ENCODE peak calls at places on chromosomes 7 and 10, in nine cellular contexts. One of them, this sample, is unnamed.

GRCh38 chr10:62059424-62059913 is 158.0 kb downstream of the ARID5B start:
- DNase-seq in BJ: peak
- DNase-seq in upper lobe of right lung: no peak
- DNase-seq in astrocyte of the spinal cord: no peak
- DNase-seq in tibial nerve: no peak
- DNase-seq in PC-9: no peak
- DNase-seq in GM23248: no peak
- DNase-seq in skeletal muscle cell: no peak
- DNase-seq in CD8-positive, alpha-beta memory T cell: no peak
- DNase-seq in this sample: no peak

GRCh38 chr10:111275091-111275490 is 198.3 kb downstream of the ADRA2A start:
- DNase-seq in skeletal muscle cell: no peak
- DNase-seq in CD8-positive, alpha-beta memory T cell: no peak
- DNase-seq in BJ: no peak
- DNase-seq in upper lobe of right lung: no peak
- DNase-seq in tibial nerve: no peak
- DNase-seq in astrocyte of the spinal cord: no peak
- DNase-seq in PC-9: no peak
- DNase-seq in GM23248: peak
- DNase-seq in this sample: no peak

GRCh38 chr10:107415446-107415845 is 250.9 kb upstream of the SORCS1 start:
- DNase-seq in PC-9: no peak
- DNase-seq in skeletal muscle cell: no peak
- DNase-seq in astrocyte of the spinal cord: no peak
- DNase-seq in GM23248: no peak
- DNase-seq in upper lobe of right lung: no peak
- DNase-seq in CD8-positive, alpha-beta memory T cell: no peak
- DNase-seq in tibial nerve: no peak
- DNase-seq in BJ: no peak
- DNase-seq in this sample: no peak

GRCh38 chr7:139576179-139576973 is 52.9 kb downstream of the CLEC2L start:
- DNase-seq in GM23248: no peak
- DNase-seq in PC-9: no peak
- DNase-seq in BJ: no peak
- DNase-seq in skeletal muscle cell: no peak
- DNase-seq in upper lobe of right lung: no peak
- DNase-seq in tibial nerve: no peak
- DNase-seq in astrocyte of the spinal cord: no peak
- DNase-seq in CD8-positive, alpha-beta memory T cell: no peak
- DNase-seq in this sample: no peak

GRCh38 chr7:831596-832291 is 532 bp upstream of the SUN1 start:
- DNase-seq in PC-9: peak
- DNase-seq in GM23248: peak
- DNase-seq in tibial nerve: no peak
- DNase-seq in CD8-positive, alpha-beta memory T cell: no peak
- DNase-seq in skeletal muscle cell: peak
- DNase-seq in upper lobe of right lung: no peak
- DNase-seq in BJ: peak
- DNase-seq in astrocyte of the spinal cord: peak
- DNase-seq in this sample: no peak

GRCh38 chr10:47035447-47036337 is 124.5 kb downstream of the PTPN20 start:
- DNase-seq in upper lobe of right lung: peak
- DNase-seq in astrocyte of the spinal cord: no peak
- DNase-seq in skeletal muscle cell: no peak
- DNase-seq in BJ: no peak
- DNase-seq in tibial nerve: no peak
- DNase-seq in GM23248: no peak
- DNase-seq in CD8-positive, alpha-beta memory T cell: no peak
- DNase-seq in PC-9: no peak
- DNase-seq in this sample: peak

GRCh38 chr10:20885678-20886077 is 11.4 kb downstream of the NEBL start:
- DNase-seq in skeletal muscle cell: no peak
- DNase-seq in CD8-positive, alpha-beta memory T cell: no peak
- DNase-seq in astrocyte of the spinal cord: no peak
- DNase-seq in BJ: no peak
- DNase-seq in upper lobe of right lung: no peak
- DNase-seq in tibial nerve: no peak
- DNase-seq in PC-9: peak
- DNase-seq in GM23248: no peak
- DNase-seq in this sample: no peak

GRCh38 chr7:34041716-34042115 is 136.4 kb downstream of the BMPER start:
- DNase-seq in upper lobe of right lung: no peak
- DNase-seq in skeletal muscle cell: no peak
- DNase-seq in GM23248: peak
- DNase-seq in BJ: no peak
- DNase-seq in astrocyte of the spinal cord: no peak
- DNase-seq in tibial nerve: no peak
- DNase-seq in CD8-positive, alpha-beta memory T cell: no peak
- DNase-seq in PC-9: no peak
- DNase-seq in this sample: no peak

GRCh38 chr7:117837841-117838240 is 35.4 kb downstream of the CTTNBP2 start:
- DNase-seq in skeletal muscle cell: no peak
- DNase-seq in upper lobe of right lung: no peak
- DNase-seq in GM23248: no peak
- DNase-seq in astrocyte of the spinal cord: no peak
- DNase-seq in PC-9: no peak
- DNase-seq in CD8-positive, alpha-beta memory T cell: no peak
- DNase-seq in tibial nerve: no peak
- DNase-seq in BJ: no peak
- DNase-seq in this sample: peak

GRCh38 chr7:90211391-90212148 is at the start of gene STEAP2:
- DNase-seq in PC-9: peak
- DNase-seq in GM23248: peak
- DNase-seq in skeletal muscle cell: peak
- DNase-seq in astrocyte of the spinal cord: peak
- DNase-seq in BJ: peak
- DNase-seq in tibial nerve: peak
- DNase-seq in CD8-positive, alpha-beta memory T cell: no peak
- DNase-seq in upper lobe of right lung: peak
- DNase-seq in this sample: peak

GRCh38 chr7:90209776-90210175 is 1.8 kb upstream of the STEAP2 start:
- DNase-seq in astrocyte of the spinal cord: no peak
- DNase-seq in upper lobe of right lung: no peak
- DNase-seq in GM23248: peak
- DNase-seq in skeletal muscle cell: no peak
- DNase-seq in BJ: no peak
- DNase-seq in PC-9: peak
- DNase-seq in CD8-positive, alpha-beta memory T cell: no peak
- DNase-seq in tibial nerve: no peak
- DNase-seq in this sample: no peak

GRCh38 chr7:90210925-90211324 is 615 bp upstream of the STEAP2 start:
- DNase-seq in PC-9: no peak
- DNase-seq in tibial nerve: peak
- DNase-seq in GM23248: peak
- DNase-seq in CD8-positive, alpha-beta memory T cell: no peak
- DNase-seq in upper lobe of right lung: no peak
- DNase-seq in skeletal muscle cell: no peak
- DNase-seq in astrocyte of the spinal cord: no peak
- DNase-seq in BJ: no peak
- DNase-seq in this sample: no peak

GRCh38 chr7:90212149-90212495 is 582 bp downstream of the STEAP2 start:
- DNase-seq in astrocyte of the spinal cord: peak
- DNase-seq in BJ: no peak
- DNase-seq in upper lobe of right lung: no peak
- DNase-seq in CD8-positive, alpha-beta memory T cell: no peak
- DNase-seq in GM23248: no peak
- DNase-seq in PC-9: no peak
- DNase-seq in skeletal muscle cell: no peak
- DNase-seq in tibial nerve: peak
- DNase-seq in this sample: no peak

DNA sequence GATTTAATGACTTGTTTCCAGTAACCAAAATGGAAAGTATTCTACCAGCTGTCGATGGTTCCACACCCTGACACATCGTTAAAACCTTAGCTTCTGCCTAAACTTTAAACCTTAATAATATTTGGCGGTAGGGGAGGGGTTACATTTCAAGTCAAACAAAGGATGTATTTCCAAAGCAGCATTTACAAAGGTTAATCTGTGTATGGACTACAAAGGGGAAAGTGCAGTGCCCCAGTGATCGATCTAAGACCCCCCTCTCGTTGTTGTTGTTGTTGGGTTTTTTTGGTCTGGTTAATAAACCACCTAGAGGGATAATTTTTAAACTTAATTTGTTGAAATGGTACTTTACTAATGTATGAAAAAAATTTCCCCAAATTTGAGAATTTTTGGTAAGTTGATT is 1.1 kb upstream of the STEAP2 start:
- DNase-seq in tibial nerve: no peak
- DNase-seq in BJ: no peak
- DNase-seq in upper lobe of right lung: no peak
- DNase-seq in astrocyte of the spinal cord: no peak
- DNase-seq in PC-9: no peak
- DNase-seq in CD8-positive, alpha-beta memory T cell: no peak
- DNase-seq in GM23248: peak
- DNase-seq in skeletal muscle cell: no peak
- DNase-seq in this sample: no peak
- H3K4me3 ChIP-seq in tibial nerve: no peak
- H3K4me3 ChIP-seq in BJ: no peak
- H3K4me3 ChIP-seq in upper lobe of right lung: peak
- H3K4me3 ChIP-seq in astrocyte of the spinal cord: no peak
- H3K4me3 ChIP-seq in PC-9: no peak
- H3K4me3 ChIP-seq in CD8-positive, alpha-beta memory T cell: no peak
- H3K4me3 ChIP-seq in GM23248: peak
- H3K4me3 ChIP-seq in skeletal muscle cell: no peak
- H3K4me3 ChIP-seq in this sample: peak

GRCh38 chr7:35802649-35803048 is 1.8 kb downstream of the SEPTIN7 start:
- DNase-seq in GM23248: no peak
- DNase-seq in PC-9: no peak
- DNase-seq in BJ: no peak
- DNase-seq in upper lobe of right lung: no peak
- DNase-seq in astrocyte of the spinal cord: no peak
- DNase-seq in skeletal muscle cell: no peak
- DNase-seq in CD8-positive, alpha-beta memory T cell: peak
- DNase-seq in tibial nerve: no peak
- DNase-seq in this sample: no peak
- H3K4me3 ChIP-seq in GM23248: peak
- H3K4me3 ChIP-seq in PC-9: peak
- H3K4me3 ChIP-seq in BJ: peak
- H3K4me3 ChIP-seq in upper lobe of right lung: peak
- H3K4me3 ChIP-seq in astrocyte of the spinal cord: peak
- H3K4me3 ChIP-seq in skeletal muscle cell: peak
- H3K4me3 ChIP-seq in CD8-positive, alpha-beta memory T cell: peak
- H3K4me3 ChIP-seq in tibial nerve: peak
- H3K4me3 ChIP-seq in this sample: peak

DNA sequence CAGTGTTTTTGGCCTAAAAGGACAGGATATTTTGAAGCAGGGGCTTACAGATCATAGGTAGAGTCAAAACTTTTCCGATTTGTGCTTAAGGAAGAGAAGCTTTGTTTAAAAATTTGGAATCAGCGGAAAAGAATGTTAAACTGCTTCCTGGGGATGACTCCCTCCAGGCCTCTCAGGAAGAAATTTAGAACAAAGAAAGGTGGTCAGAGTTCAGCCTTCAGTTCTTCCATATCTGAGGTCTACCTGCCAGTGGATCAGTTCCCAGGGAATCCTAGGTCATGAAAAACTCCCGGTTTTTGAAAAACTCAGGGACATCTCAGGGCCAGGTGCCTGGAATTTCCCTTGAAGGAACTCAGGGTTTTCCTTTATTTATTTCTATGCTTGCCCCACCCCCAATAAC is 100.3 kb downstream of the MCU start:
- DNase-seq in tibial nerve: no peak
- DNase-seq in GM23248: no peak
- DNase-seq in skeletal muscle cell: no peak
- DNase-seq in astrocyte of the spinal cord: no peak
- DNase-seq in PC-9: peak
- DNase-seq in upper lobe of right lung: no peak
- DNase-seq in BJ: no peak
- DNase-seq in CD8-positive, alpha-beta memory T cell: no peak
- DNase-seq in this sample: no peak
- H3K4me3 ChIP-seq in tibial nerve: no peak
- H3K4me3 ChIP-seq in GM23248: no peak
- H3K4me3 ChIP-seq in skeletal muscle cell: no peak
- H3K4me3 ChIP-seq in astrocyte of the spinal cord: no peak
- H3K4me3 ChIP-seq in PC-9: no peak
- H3K4me3 ChIP-seq in upper lobe of right lung: no peak
- H3K4me3 ChIP-seq in BJ: no peak
- H3K4me3 ChIP-seq in CD8-positive, alpha-beta memory T cell: no peak
- H3K4me3 ChIP-seq in this sample: no peak

GRCh38 chr7:122311719-122312118 is 7.2 kb upstream of the FEZF1 start:
- DNase-seq in tibial nerve: no peak
- DNase-seq in CD8-positive, alpha-beta memory T cell: no peak
- DNase-seq in BJ: no peak
- DNase-seq in GM23248: no peak
- DNase-seq in skeletal muscle cell: no peak
- DNase-seq in PC-9: no peak
- DNase-seq in astrocyte of the spinal cord: no peak
- DNase-seq in upper lobe of right lung: no peak
- DNase-seq in this sample: no peak
- H3K4me3 ChIP-seq in tibial nerve: no peak
- H3K4me3 ChIP-seq in CD8-positive, alpha-beta memory T cell: no peak
- H3K4me3 ChIP-seq in BJ: no peak
- H3K4me3 ChIP-seq in GM23248: no peak
- H3K4me3 ChIP-seq in skeletal muscle cell: no peak
- H3K4me3 ChIP-seq in PC-9: no peak
- H3K4me3 ChIP-seq in astrocyte of the spinal cord: no peak
- H3K4me3 ChIP-seq in upper lobe of right lung: no peak
- H3K4me3 ChIP-seq in this sample: no peak